ENCODE peak calls at places on chromosomes 16 and 17, in five cellular contexts. I, E, A, Z and M are unnamed samples.

GRCh38 chr17:50564916-50565315 is 4.4 kb downstream of the CACNA1G start:
- DNase-seq in I (no peak), E (no peak), A (peak; percentile 60), Z (no peak), M (no peak)

GRCh38 chr16:81385031-81385756 is 59.4 kb upstream of the CMIP start:
- DNase-seq in I (no peak), E (no peak), A (no peak), Z (no peak), M (no peak)

GRCh38 chr17:64622931-64623654 is 39.0 kb downstream of the SMURF2 start:
- DNase-seq in I (no peak), E (no peak), A (peak; percentile 52), Z (no peak), M (no peak)

GRCh38 chr16:3907586-3907985 is 27.1 kb upstream of the CREBBP start:
- DNase-seq in I (no peak), E (no peak), A (no peak), Z (no peak), M (no peak)

GRCh38 chr16:14331020-14331419 is 259.9 kb downstream of the MRTFB start:
- DNase-seq in I (no peak), E (no peak), A (no peak), Z (no peak), M (no peak)

GRCh38 chr17:33459078-33459940 is 166.2 kb upstream of the ASIC2 start:
- DNase-seq in I (no peak), E (no peak), A (no peak), Z (no peak), M (no peak)

GRCh38 chr16:84595052-84595481 is 22.8 kb downstream of the COTL1 start:
- DNase-seq in I (no peak), E (no peak), A (no peak), Z (no peak), M (no peak)

GRCh38 chr17:80475949-80476876 is at the start of gene NPTX1:
- DNase-seq in I (peak; percentile 62), E (no peak), A (no peak), Z (peak; percentile 10), M (peak; percentile 40)

GRCh38 chr17:48910370-48910769 is 2.2 kb downstream of the UBE2Z start:
- DNase-seq in I (no peak), E (no peak), A (no peak), Z (no peak), M (no peak)

GRCh38 chr16:29983420-29984136 is 9.9 kb downstream of the TAOK2 start:
- DNase-seq in I (no peak), E (no peak), A (peak; percentile 28), Z (no peak), M (no peak)

GRCh38 chr17:13560935-13561334 is 40.8 kb downstream of the HS3ST3A1 start:
- DNase-seq in I (no peak), E (no peak), A (no peak), Z (no peak), M (no peak)

GRCh38 chr16:67562526-67562917 is at the start of gene CTCF:
- DNase-seq in I (peak; percentile 76), E (peak; percentile 81), A (no peak), Z (peak; percentile 69), M (peak; percentile 83)

GRCh38 chr16:46918905-46919792 is 35.0 kb downstream of the GPT2 start:
- DNase-seq in I (no peak), E (no peak), A (no peak), Z (no peak), M (peak; percentile 7)

GRCh38 chr16:69319381-69319780 is 8.2 kb downstream of the VPS4A start:
- DNase-seq in I (no peak), E (no peak), A (no peak), Z (no peak), M (no peak)

GRCh38 chr17:70050192-70050591 is 24.8 kb upstream of the KCNJ16 start:
- DNase-seq in I (no peak), E (no peak), A (no peak), Z (no peak), M (no peak)

GRCh38 chr16:17939052-17939673 is 397.4 kb downstream of the NPIPA8 start:
- DNase-seq in I (no peak), E (no peak), A (no peak), Z (no peak), M (no peak)

GRCh38 chr17:4599505-4600281 is 15.4 kb downstream of the SMTNL2 start:
- DNase-seq in I (no peak), E (no peak), A (no peak), Z (no peak), M (peak; percentile 85)

GRCh38 chr17:27807567-27808470 is 7.5 kb upstream of the NOS2 start:
- DNase-seq in I (peak; percentile 9), E (peak; percentile 42), A (no peak), Z (peak; percentile 31), M (no peak)

GRCh38 chr17:193841-194806 is 12.7 kb upstream of the DOC2B start:
- DNase-seq in I (no peak), E (no peak), A (no peak), Z (no peak), M (peak; percentile 36)

GRCh38 chr17:18159551-18160120 is 24.0 kb upstream of the ALKBH5 start:
- DNase-seq in I (no peak), E (no peak), A (no peak), Z (no peak), M (no peak)

GRCh38 chr17:77131919-77132318 is 8.8 kb upstream of the SEC14L1 start:
- DNase-seq in I (no peak), E (no peak), A (no peak), Z (no peak), M (peak; percentile 56)

GRCh38 chr17:34579017-34579946 is at the start of gene TMEM132E:
- DNase-seq in I (peak; percentile 61), E (no peak), A (no peak), Z (peak; percentile 66), M (peak; percentile 85)

GRCh38 chr16:86868746-86869145 is 290.4 kb downstream of the FOXL1 start:
- DNase-seq in I (no peak), E (no peak), A (no peak), Z (no peak), M (no peak)

GRCh38 chr16:84175351-84176081 is 11.3 kb downstream of the TAF1C start:
- DNase-seq in I (peak; percentile 27), E (peak; percentile 45), A (no peak), Z (peak; percentile 40), M (peak; percentile 38)

GRCh38 chr16:64993464-64993863 is 128.4 kb downstream of the CDH11 start:
- DNase-seq in I (no peak), E (no peak), A (no peak), Z (no peak), M (no peak)

GRCh38 chr16:88803264-88803987 is at the start of gene CDT1:
- DNase-seq in I (peak; percentile 73), E (peak; percentile 78), A (no peak), Z (peak; percentile 57), M (peak; percentile 75)

GRCh38 chr17:21129023-21129681 is 2.4 kb downstream of the DHRS7B start:
- DNase-seq in I (no peak), E (no peak), A (peak; percentile 50), Z (peak; percentile 33), M (peak; percentile 4)

GRCh38 chr16:86245351-86245750 is 265.0 kb upstream of the FOXF1 start:
- DNase-seq in I (no peak), E (no peak), A (no peak), Z (no peak), M (no peak)

GRCh38 chr17:19785854-19786253 is 37.8 kb upstream of the ALDH3A1 start:
- DNase-seq in I (no peak), E (no peak), A (no peak), Z (no peak), M (no peak)

GRCh38 chr17:41226051-41226450 is 397 bp upstream of the KRTAP9-2 start:
- DNase-seq in I (no peak), E (no peak), A (no peak), Z (no peak), M (no peak)

GRCh38 chr16:80824623-80825364 is 20.4 kb upstream of the CDYL2 start:
- DNase-seq in I (peak; percentile 1), E (peak; percentile 34), A (peak; percentile 16), Z (peak; percentile 40), M (no peak)